ENCODE peak calls at places on chromosome 6, in seven cellular contexts. One of them, this sample, is unnamed.

GRCh38 chr6:130676077-130676772 is 151.0 kb upstream of the SMLR1 start:
- DNase-seq in stimulated activated CD4-positive, alpha-beta T cell treated with anti-CD3 and anti-CD28 coated beads, Interleukin-4, amount 100 ng/mL, for 48 hours: no peak
- DNase-seq in HFFc6: peak; percentile 31
- DNase-seq in stimulated activated CD8-positive, alpha-beta memory T cell treated with anti-CD3 and anti-CD28 coated beads, Interleukin-12 subunit alpha, Interleukin-12 subunit beta, amount 100 ng/mL, for 4 hours: no peak
- DNase-seq in NAMALWA: no peak
- DNase-seq in GDM1: no peak
- DNase-seq in fibroblast of lung: no peak
- DNase-seq in this sample: peak; percentile 46

GRCh38 chr6:134517863-134518262 is 200.0 kb upstream of the SGK1 start:
- DNase-seq in stimulated activated CD8-positive, alpha-beta memory T cell treated with anti-CD3 and anti-CD28 coated beads, Interleukin-12 subunit alpha, Interleukin-12 subunit beta, amount 100 ng/mL, for 4 hours: no peak
- DNase-seq in NAMALWA: no peak
- DNase-seq in GDM1: no peak
- DNase-seq in fibroblast of lung: no peak
- DNase-seq in HFFc6: no peak
- DNase-seq in stimulated activated CD4-positive, alpha-beta T cell treated with anti-CD3 and anti-CD28 coated beads, Interleukin-4, amount 100 ng/mL, for 48 hours: no peak
- DNase-seq in this sample: peak; percentile 91

GRCh38 chr6:152107973-152108372 is 300.5 kb downstream of the ESR1 start:
- DNase-seq in fibroblast of lung: no peak
- DNase-seq in NAMALWA: no peak
- DNase-seq in GDM1: no peak
- DNase-seq in HFFc6: no peak
- DNase-seq in stimulated activated CD4-positive, alpha-beta T cell treated with anti-CD3 and anti-CD28 coated beads, Interleukin-4, amount 100 ng/mL, for 48 hours: no peak
- DNase-seq in stimulated activated CD8-positive, alpha-beta memory T cell treated with anti-CD3 and anti-CD28 coated beads, Interleukin-12 subunit alpha, Interleukin-12 subunit beta, amount 100 ng/mL, for 4 hours: no peak
- DNase-seq in this sample: no peak

GRCh38 chr6:156777866-156778614 is 862 bp downstream of the ARID1B start:
- DNase-seq in stimulated activated CD4-positive, alpha-beta T cell treated with anti-CD3 and anti-CD28 coated beads, Interleukin-4, amount 100 ng/mL, for 48 hours: peak; percentile 47
- DNase-seq in HFFc6: peak; percentile 27
- DNase-seq in NAMALWA: peak; percentile 70
- DNase-seq in stimulated activated CD8-positive, alpha-beta memory T cell treated with anti-CD3 and anti-CD28 coated beads, Interleukin-12 subunit alpha, Interleukin-12 subunit beta, amount 100 ng/mL, for 4 hours: peak; percentile 45
- DNase-seq in fibroblast of lung: peak; percentile 63
- DNase-seq in GDM1: peak; percentile 53
- DNase-seq in this sample: peak; percentile 78

GRCh38 chr6:1780468-1780867 is 170.8 kb downstream of the FOXC1 start:
- DNase-seq in stimulated activated CD4-positive, alpha-beta T cell treated with anti-CD3 and anti-CD28 coated beads, Interleukin-4, amount 100 ng/mL, for 48 hours: no peak
- DNase-seq in fibroblast of lung: no peak
- DNase-seq in HFFc6: no peak
- DNase-seq in GDM1: no peak
- DNase-seq in NAMALWA: no peak
- DNase-seq in stimulated activated CD8-positive, alpha-beta memory T cell treated with anti-CD3 and anti-CD28 coated beads, Interleukin-12 subunit alpha, Interleukin-12 subunit beta, amount 100 ng/mL, for 4 hours: no peak
- DNase-seq in this sample: no peak

GRCh38 chr6:164695896-164696295 is 613.5 kb downstream of the C6orf118 start:
- DNase-seq in NAMALWA: peak; percentile 25
- DNase-seq in GDM1: no peak
- DNase-seq in fibroblast of lung: no peak
- DNase-seq in HFFc6: no peak
- DNase-seq in stimulated activated CD4-positive, alpha-beta T cell treated with anti-CD3 and anti-CD28 coated beads, Interleukin-4, amount 100 ng/mL, for 48 hours: no peak
- DNase-seq in stimulated activated CD8-positive, alpha-beta memory T cell treated with anti-CD3 and anti-CD28 coated beads, Interleukin-12 subunit alpha, Interleukin-12 subunit beta, amount 100 ng/mL, for 4 hours: no peak
- DNase-seq in this sample: peak; percentile 0

GRCh38 chr6:150492941-150493340 is 106.7 kb upstream of the PLEKHG1 start:
- DNase-seq in GDM1: no peak
- DNase-seq in NAMALWA: no peak
- DNase-seq in fibroblast of lung: peak; percentile 84
- DNase-seq in HFFc6: no peak
- DNase-seq in stimulated activated CD8-positive, alpha-beta memory T cell treated with anti-CD3 and anti-CD28 coated beads, Interleukin-12 subunit alpha, Interleukin-12 subunit beta, amount 100 ng/mL, for 4 hours: no peak
- DNase-seq in stimulated activated CD4-positive, alpha-beta T cell treated with anti-CD3 and anti-CD28 coated beads, Interleukin-4, amount 100 ng/mL, for 48 hours: no peak
- DNase-seq in this sample: peak; percentile 15

GRCh38 chr6:97626586-97627441 is 343.8 kb upstream of the MMS22L start:
- DNase-seq in GDM1: no peak
- DNase-seq in stimulated activated CD4-positive, alpha-beta T cell treated with anti-CD3 and anti-CD28 coated beads, Interleukin-4, amount 100 ng/mL, for 48 hours: no peak
- DNase-seq in fibroblast of lung: peak; percentile 31
- DNase-seq in HFFc6: no peak
- DNase-seq in stimulated activated CD8-positive, alpha-beta memory T cell treated with anti-CD3 and anti-CD28 coated beads, Interleukin-12 subunit alpha, Interleukin-12 subunit beta, amount 100 ng/mL, for 4 hours: no peak
- DNase-seq in NAMALWA: peak; percentile 6
- DNase-seq in this sample: peak; percentile 95

GRCh38 chr6:5325173-5325572 is 63.9 kb downstream of the FARS2 start:
- DNase-seq in stimulated activated CD4-positive, alpha-beta T cell treated with anti-CD3 and anti-CD28 coated beads, Interleukin-4, amount 100 ng/mL, for 48 hours: no peak
- DNase-seq in GDM1: no peak
- DNase-seq in fibroblast of lung: no peak
- DNase-seq in stimulated activated CD8-positive, alpha-beta memory T cell treated with anti-CD3 and anti-CD28 coated beads, Interleukin-12 subunit alpha, Interleukin-12 subunit beta, amount 100 ng/mL, for 4 hours: no peak
- DNase-seq in HFFc6: no peak
- DNase-seq in NAMALWA: no peak
- DNase-seq in this sample: no peak

GRCh38 chr6:46015119-46015968 is at the start of gene CLIC5:
- DNase-seq in NAMALWA: no peak
- DNase-seq in GDM1: no peak
- DNase-seq in stimulated activated CD4-positive, alpha-beta T cell treated with anti-CD3 and anti-CD28 coated beads, Interleukin-4, amount 100 ng/mL, for 48 hours: no peak
- DNase-seq in stimulated activated CD8-positive, alpha-beta memory T cell treated with anti-CD3 and anti-CD28 coated beads, Interleukin-12 subunit alpha, Interleukin-12 subunit beta, amount 100 ng/mL, for 4 hours: no peak
- DNase-seq in HFFc6: no peak
- DNase-seq in fibroblast of lung: no peak
- DNase-seq in this sample: no peak

GRCh38 chr6:42556462-42556861 is 7.4 kb upstream of the UBR2 start:
- DNase-seq in NAMALWA: no peak
- DNase-seq in stimulated activated CD8-positive, alpha-beta memory T cell treated with anti-CD3 and anti-CD28 coated beads, Interleukin-12 subunit alpha, Interleukin-12 subunit beta, amount 100 ng/mL, for 4 hours: no peak
- DNase-seq in stimulated activated CD4-positive, alpha-beta T cell treated with anti-CD3 and anti-CD28 coated beads, Interleukin-4, amount 100 ng/mL, for 48 hours: no peak
- DNase-seq in fibroblast of lung: no peak
- DNase-seq in HFFc6: no peak
- DNase-seq in GDM1: no peak
- DNase-seq in this sample: peak; percentile 56

GRCh38 chr6:121549741-121550140 is 114.3 kb downstream of the GJA1 start:
- DNase-seq in GDM1: no peak
- DNase-seq in stimulated activated CD4-positive, alpha-beta T cell treated with anti-CD3 and anti-CD28 coated beads, Interleukin-4, amount 100 ng/mL, for 48 hours: no peak
- DNase-seq in stimulated activated CD8-positive, alpha-beta memory T cell treated with anti-CD3 and anti-CD28 coated beads, Interleukin-12 subunit alpha, Interleukin-12 subunit beta, amount 100 ng/mL, for 4 hours: no peak
- DNase-seq in fibroblast of lung: peak; percentile 90
- DNase-seq in HFFc6: peak; percentile 79
- DNase-seq in NAMALWA: no peak
- DNase-seq in this sample: no peak

GRCh38 chr6:161261325-161261724 is 12.5 kb downstream of the AGPAT4 start:
- DNase-seq in NAMALWA: no peak
- DNase-seq in stimulated activated CD4-positive, alpha-beta T cell treated with anti-CD3 and anti-CD28 coated beads, Interleukin-4, amount 100 ng/mL, for 48 hours: no peak
- DNase-seq in HFFc6: no peak
- DNase-seq in stimulated activated CD8-positive, alpha-beta memory T cell treated with anti-CD3 and anti-CD28 coated beads, Interleukin-12 subunit alpha, Interleukin-12 subunit beta, amount 100 ng/mL, for 4 hours: no peak
- DNase-seq in fibroblast of lung: peak; percentile 64
- DNase-seq in GDM1: no peak
- DNase-seq in this sample: no peak

GRCh38 chr6:11298651-11299420 is 66.4 kb upstream of the NEDD9 start:
- DNase-seq in GDM1: no peak
- DNase-seq in HFFc6: no peak
- DNase-seq in NAMALWA: no peak
- DNase-seq in stimulated activated CD4-positive, alpha-beta T cell treated with anti-CD3 and anti-CD28 coated beads, Interleukin-4, amount 100 ng/mL, for 48 hours: no peak
- DNase-seq in stimulated activated CD8-positive, alpha-beta memory T cell treated with anti-CD3 and anti-CD28 coated beads, Interleukin-12 subunit alpha, Interleukin-12 subunit beta, amount 100 ng/mL, for 4 hours: no peak
- DNase-seq in fibroblast of lung: peak; percentile 44
- DNase-seq in this sample: no peak

GRCh38 chr6:115441671-115442070 is 619.0 kb downstream of the FRK start:
- DNase-seq in stimulated activated CD8-positive, alpha-beta memory T cell treated with anti-CD3 and anti-CD28 coated beads, Interleukin-12 subunit alpha, Interleukin-12 subunit beta, amount 100 ng/mL, for 4 hours: no peak
- DNase-seq in fibroblast of lung: no peak
- DNase-seq in NAMALWA: no peak
- DNase-seq in GDM1: no peak
- DNase-seq in stimulated activated CD4-positive, alpha-beta T cell treated with anti-CD3 and anti-CD28 coated beads, Interleukin-4, amount 100 ng/mL, for 48 hours: no peak
- DNase-seq in HFFc6: no peak
- DNase-seq in this sample: no peak

GRCh38 chr6:35181313-35181932 is 32.3 kb upstream of the SCUBE3 start:
- DNase-seq in NAMALWA: no peak
- DNase-seq in GDM1: no peak
- DNase-seq in stimulated activated CD8-positive, alpha-beta memory T cell treated with anti-CD3 and anti-CD28 coated beads, Interleukin-12 subunit alpha, Interleukin-12 subunit beta, amount 100 ng/mL, for 4 hours: no peak
- DNase-seq in HFFc6: peak; percentile 82
- DNase-seq in fibroblast of lung: peak; percentile 65
- DNase-seq in stimulated activated CD4-positive, alpha-beta T cell treated with anti-CD3 and anti-CD28 coated beads, Interleukin-4, amount 100 ng/mL, for 48 hours: no peak
- DNase-seq in this sample: peak; percentile 23

GRCh38 chr6:11744753-11745152 is 33.9 kb downstream of the ADTRP start:
- DNase-seq in stimulated activated CD8-positive, alpha-beta memory T cell treated with anti-CD3 and anti-CD28 coated beads, Interleukin-12 subunit alpha, Interleukin-12 subunit beta, amount 100 ng/mL, for 4 hours: no peak
- DNase-seq in NAMALWA: no peak
- DNase-seq in fibroblast of lung: peak; percentile 86
- DNase-seq in stimulated activated CD4-positive, alpha-beta T cell treated with anti-CD3 and anti-CD28 coated beads, Interleukin-4, amount 100 ng/mL, for 48 hours: no peak
- DNase-seq in HFFc6: no peak
- DNase-seq in GDM1: no peak
- DNase-seq in this sample: peak; percentile 21

GRCh38 chr6:42555477-42556457 is 8.1 kb upstream of the UBR2 start:
- DNase-seq in HFFc6: no peak
- DNase-seq in NAMALWA: peak; percentile 81
- DNase-seq in GDM1: no peak
- DNase-seq in fibroblast of lung: peak; percentile 22
- DNase-seq in stimulated activated CD8-positive, alpha-beta memory T cell treated with anti-CD3 and anti-CD28 coated beads, Interleukin-12 subunit alpha, Interleukin-12 subunit beta, amount 100 ng/mL, for 4 hours: no peak
- DNase-seq in stimulated activated CD4-positive, alpha-beta T cell treated with anti-CD3 and anti-CD28 coated beads, Interleukin-4, amount 100 ng/mL, for 48 hours: no peak
- DNase-seq in this sample: peak; percentile 82

GRCh38 chr6:87473419-87473903 is 687 bp downstream of the SLC35A1 start:
- DNase-seq in stimulated activated CD4-positive, alpha-beta T cell treated with anti-CD3 and anti-CD28 coated beads, Interleukin-4, amount 100 ng/mL, for 48 hours: peak; percentile 56
- DNase-seq in GDM1: no peak
- DNase-seq in NAMALWA: peak; percentile 75
- DNase-seq in stimulated activated CD8-positive, alpha-beta memory T cell treated with anti-CD3 and anti-CD28 coated beads, Interleukin-12 subunit alpha, Interleukin-12 subunit beta, amount 100 ng/mL, for 4 hours: no peak
- DNase-seq in HFFc6: no peak
- DNase-seq in fibroblast of lung: peak; percentile 61
- DNase-seq in this sample: peak; percentile 73

GRCh38 chr6:165729307-165729936 is 66.4 kb upstream of the PDE10A start:
- DNase-seq in stimulated activated CD8-positive, alpha-beta memory T cell treated with anti-CD3 and anti-CD28 coated beads, Interleukin-12 subunit alpha, Interleukin-12 subunit beta, amount 100 ng/mL, for 4 hours: no peak
- DNase-seq in HFFc6: no peak
- DNase-seq in GDM1: no peak
- DNase-seq in NAMALWA: peak; percentile 56
- DNase-seq in stimulated activated CD4-positive, alpha-beta T cell treated with anti-CD3 and anti-CD28 coated beads, Interleukin-4, amount 100 ng/mL, for 48 hours: peak; percentile 22
- DNase-seq in fibroblast of lung: no peak
- DNase-seq in this sample: peak; percentile 41

GRCh38 chr6:83199865-83200230 is 6.7 kb downstream of the RWDD2A start:
- DNase-seq in HFFc6: peak; percentile 80
- DNase-seq in GDM1: no peak
- DNase-seq in NAMALWA: no peak
- DNase-seq in stimulated activated CD8-positive, alpha-beta memory T cell treated with anti-CD3 and anti-CD28 coated beads, Interleukin-12 subunit alpha, Interleukin-12 subunit beta, amount 100 ng/mL, for 4 hours: no peak
- DNase-seq in stimulated activated CD4-positive, alpha-beta T cell treated with anti-CD3 and anti-CD28 coated beads, Interleukin-4, amount 100 ng/mL, for 48 hours: no peak
- DNase-seq in fibroblast of lung: peak; percentile 84
- DNase-seq in this sample: no peak

GRCh38 chr6:107972413-107973096 is 14.5 kb upstream of the SEC63 start:
- DNase-seq in stimulated activated CD8-positive, alpha-beta memory T cell treated with anti-CD3 and anti-CD28 coated beads, Interleukin-12 subunit alpha, Interleukin-12 subunit beta, amount 100 ng/mL, for 4 hours: no peak
- DNase-seq in stimulated activated CD4-positive, alpha-beta T cell treated with anti-CD3 and anti-CD28 coated beads, Interleukin-4, amount 100 ng/mL, for 48 hours: no peak
- DNase-seq in NAMALWA: no peak
- DNase-seq in HFFc6: no peak
- DNase-seq in GDM1: no peak
- DNase-seq in fibroblast of lung: no peak
- DNase-seq in this sample: no peak

GRCh38 chr6:46882622-46883021 is 39.1 kb downstream of the ADGRF5 start:
- DNase-seq in NAMALWA: no peak
- DNase-seq in stimulated activated CD4-positive, alpha-beta T cell treated with anti-CD3 and anti-CD28 coated beads, Interleukin-4, amount 100 ng/mL, for 48 hours: no peak
- DNase-seq in HFFc6: no peak
- DNase-seq in fibroblast of lung: no peak
- DNase-seq in GDM1: no peak
- DNase-seq in stimulated activated CD8-positive, alpha-beta memory T cell treated with anti-CD3 and anti-CD28 coated beads, Interleukin-12 subunit alpha, Interleukin-12 subunit beta, amount 100 ng/mL, for 4 hours: no peak
- DNase-seq in this sample: no peak

GRCh38 chr6:72132425-72132824 is 246.1 kb downstream of the RIMS1 start:
- DNase-seq in NAMALWA: no peak
- DNase-seq in fibroblast of lung: no peak
- DNase-seq in stimulated activated CD4-positive, alpha-beta T cell treated with anti-CD3 and anti-CD28 coated beads, Interleukin-4, amount 100 ng/mL, for 48 hours: no peak
- DNase-seq in HFFc6: peak; percentile 11
- DNase-seq in GDM1: no peak
- DNase-seq in stimulated activated CD8-positive, alpha-beta memory T cell treated with anti-CD3 and anti-CD28 coated beads, Interleukin-12 subunit alpha, Interleukin-12 subunit beta, amount 100 ng/mL, for 4 hours: no peak
- DNase-seq in this sample: no peak

GRCh38 chr6:1678201-1678600 is 68.5 kb downstream of the FOXC1 start:
- DNase-seq in NAMALWA: no peak
- DNase-seq in stimulated activated CD8-positive, alpha-beta memory T cell treated with anti-CD3 and anti-CD28 coated beads, Interleukin-12 subunit alpha, Interleukin-12 subunit beta, amount 100 ng/mL, for 4 hours: no peak
- DNase-seq in fibroblast of lung: no peak
- DNase-seq in HFFc6: no peak
- DNase-seq in GDM1: no peak
- DNase-seq in stimulated activated CD4-positive, alpha-beta T cell treated with anti-CD3 and anti-CD28 coated beads, Interleukin-4, amount 100 ng/mL, for 48 hours: no peak
- DNase-seq in this sample: no peak

GRCh38 chr6:165805067-165805525 is 142.1 kb upstream of the PDE10A start:
- DNase-seq in stimulated activated CD4-positive, alpha-beta T cell treated with anti-CD3 and anti-CD28 coated beads, Interleukin-4, amount 100 ng/mL, for 48 hours: no peak
- DNase-seq in NAMALWA: no peak
- DNase-seq in HFFc6: no peak
- DNase-seq in GDM1: no peak
- DNase-seq in stimulated activated CD8-positive, alpha-beta memory T cell treated with anti-CD3 and anti-CD28 coated beads, Interleukin-12 subunit alpha, Interleukin-12 subunit beta, amount 100 ng/mL, for 4 hours: no peak
- DNase-seq in fibroblast of lung: no peak
- DNase-seq in this sample: no peak

GRCh38 chr6:73262701-73263569 is at the start of gene KHDC1:
- DNase-seq in HFFc6: peak; percentile 42
- DNase-seq in stimulated activated CD4-positive, alpha-beta T cell treated with anti-CD3 and anti-CD28 coated beads, Interleukin-4, amount 100 ng/mL, for 48 hours: peak; percentile 49
- DNase-seq in fibroblast of lung: peak; percentile 66
- DNase-seq in GDM1: peak; percentile 73
- DNase-seq in NAMALWA: peak; percentile 77
- DNase-seq in stimulated activated CD8-positive, alpha-beta memory T cell treated with anti-CD3 and anti-CD28 coated beads, Interleukin-12 subunit alpha, Interleukin-12 subunit beta, amount 100 ng/mL, for 4 hours: peak; percentile 36
- DNase-seq in this sample: peak; percentile 80

GRCh38 chr6:168037242-168037641 is 39.8 kb downstream of the KIF25 start:
- DNase-seq in fibroblast of lung: no peak
- DNase-seq in HFFc6: no peak
- DNase-seq in NAMALWA: no peak
- DNase-seq in GDM1: no peak
- DNase-seq in stimulated activated CD4-positive, alpha-beta T cell treated with anti-CD3 and anti-CD28 coated beads, Interleukin-4, amount 100 ng/mL, for 48 hours: no peak
- DNase-seq in stimulated activated CD8-positive, alpha-beta memory T cell treated with anti-CD3 and anti-CD28 coated beads, Interleukin-12 subunit alpha, Interleukin-12 subunit beta, amount 100 ng/mL, for 4 hours: no peak
- DNase-seq in this sample: no peak

GRCh38 chr6:132797975-132798819 is at the start of gene SLC18B1:
- DNase-seq in NAMALWA: peak; percentile 43
- DNase-seq in fibroblast of lung: peak; percentile 33
- DNase-seq in GDM1: no peak
- DNase-seq in HFFc6: no peak
- DNase-seq in stimulated activated CD4-positive, alpha-beta T cell treated with anti-CD3 and anti-CD28 coated beads, Interleukin-4, amount 100 ng/mL, for 48 hours: no peak
- DNase-seq in stimulated activated CD8-positive, alpha-beta memory T cell treated with anti-CD3 and anti-CD28 coated beads, Interleukin-12 subunit alpha, Interleukin-12 subunit beta, amount 100 ng/mL, for 4 hours: peak; percentile 27
- DNase-seq in this sample: peak; percentile 75